ENCODE peak calls at places on chromosome 22, in five cellular contexts. S is psoas muscle, R is cardiac muscle cell, Y is tibial artery, U is right lobe of liver. O is an unnamed sample.
A peak's percentile ranks its signal among the peaks of the same experiment; 100 is the strongest.

GRCh38 chr22:23529166-23530103 is 50.7 kb downstream of the IGLL1 start:
- DNase-seq in S (no peak), R (peak; percentile 18), Y (peak; percentile 9), U (no peak), O (no peak)

GRCh38 chr22:22410677-22411076 is 97.9 kb downstream of the ZNF280B start:
- DNase-seq in S (no peak), R (no peak), Y (no peak), U (no peak), O (no peak)

GRCh38 chr22:20771918-20772625 is 1.8 kb upstream of the SERPIND1 start:
- DNase-seq in S (no peak), R (no peak), Y (no peak), U (peak; percentile 77), O (no peak)

GRCh38 chr22:48779661-48780596 is 1047.7 kb downstream of the BRD1 start:
- DNase-seq in S (no peak), R (no peak), Y (no peak), U (no peak), O (no peak)

GRCh38 chr22:22939537-22940368 is 52.1 kb downstream of the IGLL5 start:
- DNase-seq in S (peak; percentile 1), R (no peak), Y (no peak), U (peak; percentile 28), O (no peak)

GRCh38 chr22:37409557-37409956 is 17.7 kb downstream of the ELFN2 start:
- DNase-seq in S (no peak), R (no peak), Y (no peak), U (no peak), O (no peak)

GRCh38 chr22:31891366-31892079 is 52.8 kb upstream of the YWHAH start:
- DNase-seq in S (no peak), R (peak; percentile 41), Y (no peak), U (no peak), O (no peak)

GRCh38 chr22:49701380-49702067 is 126.1 kb downstream of the BRD1 start:
- DNase-seq in S (no peak), R (no peak), Y (no peak), U (no peak), O (no peak)

GRCh38 chr22:42310301-42310981 is 40.0 kb upstream of the TCF20 start:
- DNase-seq in S (no peak), R (no peak), Y (no peak), U (no peak), O (no peak)

GRCh38 chr22:49244466-49245420 is 582.9 kb downstream of the BRD1 start:
- DNase-seq in S (no peak), R (no peak), Y (peak; percentile 11), U (peak; percentile 24), O (no peak)

GRCh38 chr22:49137216-49137840 is 690.3 kb downstream of the BRD1 start:
- DNase-seq in S (no peak), R (no peak), Y (no peak), U (no peak), O (no peak)

GRCh38 chr22:20137671-20138416 is 6.2 kb downstream of the ZDHHC8 start:
- DNase-seq in S (no peak), R (no peak), Y (no peak), U (no peak), O (no peak)

GRCh38 chr22:42805998-42806481 is 51.0 kb downstream of the ARFGAP3 start:
- DNase-seq in S (no peak), R (no peak), Y (no peak), U (no peak), O (no peak)

GRCh38 chr22:19800761-19801244 is 40.2 kb downstream of the TBX1 start:
- DNase-seq in S (no peak), R (peak; percentile 30), Y (no peak), U (no peak), O (no peak)

GRCh38 chr22:43197271-43197941 is 10.5 kb upstream of the TTLL12 start:
- DNase-seq in S (peak; percentile 8), R (no peak), Y (no peak), U (no peak), O (no peak)

GRCh38 chr22:42646569-42647525 is 2.3 kb downstream of the CYB5R3 start:
- DNase-seq in S (no peak), R (peak; percentile 68), Y (no peak), U (peak; percentile 89), O (no peak)

GRCh38 chr22:43174941-43175531 is 11.9 kb downstream of the TTLL12 start:
- DNase-seq in S (no peak), R (no peak), Y (no peak), U (no peak), O (no peak)

GRCh38 chr22:23110922-23111527 is 30.8 kb downstream of the RSPH14 start:
- DNase-seq in S (no peak), R (no peak), Y (no peak), U (no peak), O (no peak)

DNA sequence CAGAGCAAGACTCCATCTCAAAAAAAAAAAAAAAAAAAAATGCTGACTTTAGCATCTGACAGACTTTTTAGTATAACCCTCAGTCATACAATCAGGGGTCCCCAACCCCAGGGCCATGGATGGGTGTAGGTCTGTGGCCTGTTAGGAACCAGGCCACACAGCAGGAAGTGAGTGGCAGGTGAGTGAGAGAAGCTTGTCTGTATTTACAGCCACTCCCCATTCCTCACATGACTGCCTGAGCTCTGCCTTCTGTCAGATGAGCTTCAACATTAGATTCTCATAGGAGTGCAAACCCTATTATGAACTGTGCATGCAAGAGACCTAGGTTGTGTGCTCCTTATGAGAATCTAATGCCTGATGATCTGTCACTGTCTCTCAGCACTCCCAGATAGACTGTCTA is 3.3 kb downstream of the FAM227A start:
- DNase-seq in S (no peak), R (no peak), Y (no peak), U (no peak), O (no peak)
- TF ChIP-seq CTCF in S (no peak), R (no peak), Y (no peak), U (no peak), O (no peak)

GRCh38 chr22:45335854-45336492 is 26.2 kb downstream of the FAM118A start:
- DNase-seq in S (no peak), R (no peak), Y (no peak), U (no peak), O (no peak)

GRCh38 chr22:45338795-45339194 is 29.1 kb downstream of the FAM118A start:
- DNase-seq in S (no peak), R (no peak), Y (no peak), U (no peak), O (no peak)

GRCh38 chr22:45336971-45337431 is 27.3 kb downstream of the FAM118A start:
- DNase-seq in S (peak; percentile 79), R (peak; percentile 67), Y (peak; percentile 83), U (peak; percentile 92), O (no peak)

GRCh38 chr22:45335021-45335818 is 25.5 kb downstream of the FAM118A start:
- DNase-seq in S (peak; percentile 75), R (no peak), Y (no peak), U (peak; percentile 97), O (no peak)

GRCh38 chr22:45337536-45337935 is 27.8 kb downstream of the FAM118A start:
- DNase-seq in S (no peak), R (no peak), Y (no peak), U (no peak), O (no peak)
- H3K27ac ChIP-seq in S (peak overlapping the region; percentile 89), R (no peak overlapping the region), Y (no peak overlapping the region), U (peak overlapping the region; percentile 79), O (no peak overlapping the region)

GRCh38 chr22:26169312-26170111 is at the start of gene SEZ6L:
- DNase-seq in S (peak; percentile 18), R (no peak), Y (no peak), U (no peak), O (no peak)

GRCh38 chr22:26174280-26174679 is 5.0 kb downstream of the SEZ6L start:
- DNase-seq in S (no peak), R (no peak), Y (no peak), U (no peak), O (no peak)

GRCh38 chr22:26170112-26170492 is 840 bp downstream of the SEZ6L start:
- DNase-seq in S (no peak), R (no peak), Y (no peak), U (no peak), O (no peak)

GRCh38 chr22:26170795-26171194 is 1.5 kb downstream of the SEZ6L start:
- DNase-seq in S (peak; percentile 17), R (no peak), Y (no peak), U (no peak), O (no peak)

GRCh38 chr22:26172389-26172990 is 3.2 kb downstream of the SEZ6L start:
- DNase-seq in S (peak; percentile 17), R (peak; percentile 14), Y (no peak), U (peak; percentile 53), O (no peak)
- TF ChIP-seq CTCF in S (peak; percentile 62), R (peak; percentile 53), Y (peak; percentile 26), U (peak; percentile 50), O (peak; percentile 43)

GRCh38 chr22:35135165-35135564 is 69.2 kb downstream of the ISX start:
- DNase-seq in S (no peak), R (no peak), Y (no peak), U (no peak), O (no peak)

GRCh38 chr22:35132568-35132967 is 66.6 kb downstream of the ISX start:
- DNase-seq in S (no peak), R (no peak), Y (no peak), U (no peak), O (no peak)

GRCh38 chr22:35133702-35134395 is 67.9 kb downstream of the ISX start:
- DNase-seq in S (no peak), R (no peak), Y (no peak), U (no peak), O (no peak)

GRCh38 chr22:35131423-35132050 is 65.6 kb downstream of the ISX start:
- DNase-seq in S (no peak), R (no peak), Y (no peak), U (no peak), O (no peak)

DNA sequence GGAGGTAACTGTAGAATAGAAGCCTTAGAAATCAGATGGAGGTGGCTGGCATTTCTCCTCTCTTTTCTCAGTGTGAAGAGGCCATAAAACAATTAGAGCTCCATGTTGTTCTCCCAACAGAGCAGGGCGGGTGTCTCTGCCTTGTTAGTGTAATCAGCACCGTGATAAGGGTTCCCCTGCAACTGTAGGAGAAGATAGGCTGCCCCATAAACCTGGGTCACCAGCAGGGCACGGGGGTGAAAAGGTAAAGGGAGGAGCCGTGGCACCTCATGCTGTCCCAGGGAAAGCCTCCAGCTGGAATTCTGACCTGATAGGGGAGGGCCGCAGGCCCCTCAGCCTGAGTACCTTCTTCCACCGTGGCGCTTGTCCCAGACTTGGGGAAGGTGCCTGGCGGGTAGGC is 68.7 kb downstream of the ISX start:
- DNase-seq in S (no peak), R (no peak), Y (no peak), U (no peak), O (no peak)
- H3K27ac ChIP-seq in S (no peak overlapping the region), R (no peak overlapping the region), Y (no peak overlapping the region), U (no peak overlapping the region), O (no peak overlapping the region)

GRCh38 chr22:44357296-44357961 is 44.7 kb upstream of the SHISAL1 start:
- DNase-seq in S (no peak), R (no peak), Y (no peak), U (no peak), O (no peak)
- TF ChIP-seq CTCF in S (no peak), R (peak; percentile 32), Y (no peak), U (no peak), O (no peak)

O was measured in CD4-positive, alpha-beta T cell.